ENCODE peak calls at places on chromosomes 4 and X, in eight cellular contexts. K is AG09309; C is brain microvascular endothelial cell; G is CD8-positive, alpha-beta T cell; X is fibroblast of the aortic adventitia; L is bronchial epithelial cell; P is GM13976; F is kidney. V is an unnamed sample.
A peak's percentile ranks its signal among the peaks of the same experiment; 100 is the strongest.

GRCh38 chr4:73311428-73311827 is 52.8 kb upstream of the ANKRD17 start:
- DNase-seq in K (peak; percentile 17), P (no peak), F (no peak), X (peak; percentile 64), C (no peak), L (peak; percentile 54), G (no peak), V (no peak)

GRCh38 chr4:56902703-56903102 is 5.0 kb upstream of the REST start:
- DNase-seq in C (no peak), G (no peak), L (no peak), X (no peak), F (no peak), P (no peak), K (no peak), V (no peak)

GRCh38 chr4:169263791-169264392 is 6.9 kb downstream of the SH3RF1 start:
- DNase-seq in L (no peak), F (no peak), G (no peak), X (no peak), C (no peak), P (no peak), K (no peak), V (no peak)

GRCh38 chr4:55866973-55867574 is 13.6 kb downstream of the EXOC1 start:
- DNase-seq in G (no peak), P (peak; percentile 38), C (peak; percentile 34), K (peak; percentile 41), F (no peak), L (peak; percentile 75), X (peak; percentile 70), V (peak; percentile 22)

GRCh38 chrX:10579753-10580060 is 40.7 kb downstream of the MID1 start:
- DNase-seq in G (no peak), K (no peak), P (no peak), F (no peak), L (no peak), X (peak; percentile 49), C (peak; percentile 39), V (no peak)

GRCh38 chrX:74242050-74242449 is 61.9 kb upstream of the ZCCHC13 start:
- DNase-seq in G (no peak), L (no peak), C (no peak), F (no peak), P (no peak), X (peak; percentile 63), K (no peak), V (no peak)

GRCh38 chrX:143121471-143121870 is 95.7 kb downstream of the SPANXN4 start:
- DNase-seq in X (no peak), G (no peak), F (no peak), P (no peak), L (no peak), C (no peak), K (no peak), V (no peak)

GRCh38 chr4:134691915-134692314 is 490.3 kb upstream of the PABPC4L start:
- DNase-seq in C (peak; percentile 18), G (no peak), K (no peak), X (no peak), P (no peak), L (no peak), F (no peak), V (no peak)

GRCh38 chr4:186058253-186058979 is 10.5 kb upstream of the TLR3 start:
- DNase-seq in C (no peak), K (no peak), G (no peak), F (no peak), X (no peak), P (peak; percentile 77), L (no peak), V (peak; percentile 74)

GRCh38 chr4:169260217-169260866 is 10.4 kb downstream of the SH3RF1 start:
- DNase-seq in G (no peak), F (no peak), X (no peak), K (no peak), P (no peak), L (no peak), C (no peak), V (no peak)

GRCh38 chrX:24768556-24768955 is 74.8 kb downstream of the POLA1 start:
- DNase-seq in P (no peak), C (no peak), F (no peak), X (no peak), L (no peak), G (no peak), K (no peak), V (no peak)

GRCh38 chr4:106978046-106978774 is 57.9 kb downstream of the DKK2 start:
- DNase-seq in P (no peak), K (no peak), L (no peak), F (no peak), X (no peak), C (no peak), G (no peak), V (no peak)

GRCh38 chrX:38805294-38806053 is 4.2 kb downstream of the MID1IP1 start:
- DNase-seq in L (peak; percentile 60), K (peak; percentile 51), C (no peak), P (peak; percentile 42), X (peak; percentile 83), G (peak; percentile 80), F (peak; percentile 89), V (peak; percentile 24)

DNA sequence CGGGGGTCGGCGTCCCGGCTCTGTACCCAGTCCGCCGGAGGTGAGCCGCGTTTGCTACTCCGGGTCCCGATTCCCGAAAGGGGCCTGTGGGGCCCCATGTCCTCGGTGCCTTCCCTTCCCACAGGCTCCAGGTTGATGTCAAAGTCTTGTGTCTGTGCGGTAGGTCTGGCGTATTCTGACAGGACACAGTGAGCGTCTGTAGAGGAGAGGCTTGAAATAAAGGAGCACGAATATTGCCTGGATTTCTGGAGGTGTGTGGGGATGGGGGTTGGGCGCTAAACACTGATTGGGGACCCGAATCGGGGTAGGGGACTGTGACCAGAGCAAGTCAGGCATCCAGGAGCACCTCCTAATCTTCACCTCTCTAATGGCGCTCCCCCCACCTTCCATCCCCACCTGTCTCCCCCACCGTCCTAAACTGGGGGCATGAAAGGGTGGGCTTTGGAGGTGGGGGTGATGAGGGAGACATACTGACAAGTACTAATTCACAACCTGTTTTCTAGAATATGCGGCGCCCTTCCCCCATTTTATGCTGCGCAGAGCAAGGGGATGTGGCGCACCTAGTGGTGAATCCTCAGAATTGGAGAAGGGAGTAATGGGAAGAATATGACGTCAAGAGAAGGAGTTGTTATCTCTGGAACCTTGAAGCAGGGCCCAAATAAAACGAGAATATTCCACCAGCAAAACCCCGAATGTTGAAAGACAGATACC is 874 bp downstream of the GPRASP2 start:
- DNase-seq in C (peak; percentile 34), G (no peak), P (peak; percentile 26), L (peak; percentile 34), X (peak; percentile 72), F (no peak), K (no peak), V (no peak)
- TF ChIP-seq CTCF in C (peak; percentile 72), G (no peak), P (no peak), L (peak; percentile 50), X (peak; percentile 61), F (peak; percentile 46), K (peak; percentile 58), V (peak; percentile 24)

DNA sequence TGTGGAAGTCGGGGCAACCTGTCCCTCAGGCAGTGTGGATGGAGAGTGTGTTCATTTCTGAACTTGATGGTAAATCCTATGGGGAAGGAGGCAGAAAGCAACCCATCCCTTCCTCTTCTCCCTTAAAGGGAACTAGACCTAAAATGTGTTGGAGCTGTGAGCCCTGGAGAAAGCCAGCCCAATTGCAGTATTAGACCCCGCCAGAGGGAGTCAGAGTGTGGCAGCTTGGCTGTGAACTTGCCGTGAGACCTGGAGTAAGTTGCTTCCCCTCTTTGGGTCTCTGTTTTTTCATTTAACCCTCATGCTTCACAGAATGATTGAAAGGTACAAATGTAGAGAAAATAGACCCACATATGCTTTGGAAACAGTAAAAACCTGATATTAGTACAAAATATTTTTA is 108.7 kb upstream of the PAK3 start:
- DNase-seq in K (no peak), L (no peak), F (no peak), P (no peak), X (no peak), G (no peak), C (no peak), V (no peak)
- TF ChIP-seq CTCF in K (peak; percentile 23), L (no peak), F (no peak), P (no peak), X (no peak), G (no peak), C (peak; percentile 53), V (no peak)

GRCh38 chr4:183180621-183181020 is 81.6 kb downstream of the WWC2 start:
- DNase-seq in F (no peak), L (no peak), X (no peak), K (no peak), P (no peak), C (no peak), G (no peak), V (no peak)
- TF ChIP-seq CTCF in F (no peak), L (no peak), X (no peak), K (no peak), P (no peak), C (no peak), G (no peak), V (no peak)

GRCh38 chr4:16952896-16953605 is 54.6 kb upstream of the LDB2 start:
- DNase-seq in L (no peak), C (no peak), F (no peak), G (no peak), K (no peak), X (peak; percentile 63), P (no peak), V (no peak)

GRCh38 chr4:16952462-16952871 is 54.0 kb upstream of the LDB2 start:
- DNase-seq in F (no peak), G (no peak), C (no peak), X (peak; percentile 52), P (no peak), K (no peak), L (no peak), V (no peak)
- TF ChIP-seq CTCF in F (no peak), G (no peak), C (no peak), X (no peak), P (no peak), K (no peak), L (no peak), V (no peak)

GRCh38 chrX:109782994-109783711 is 50.1 kb upstream of the ACSL4 start:
- DNase-seq in F (no peak), G (no peak), K (no peak), X (no peak), L (no peak), C (no peak), P (peak; percentile 27), V (peak; percentile 26)

GRCh38 chrX:109783712-109784109 is 50.7 kb upstream of the ACSL4 start:
- DNase-seq in L (peak; percentile 13), K (no peak), C (no peak), P (no peak), F (peak; percentile 75), G (no peak), X (peak; percentile 20), V (no peak)

GRCh38 chrX:109785053-109785452 is 52.0 kb upstream of the ACSL4 start:
- DNase-seq in X (no peak), P (no peak), F (no peak), G (no peak), C (no peak), K (no peak), L (no peak), V (no peak)
- TF ChIP-seq CTCF in X (no peak), P (no peak), F (no peak), G (no peak), C (no peak), K (no peak), L (no peak), V (no peak)

V was measured in GM10248.